ENCODE peak calls at places on chromosome 5, in nine cellular contexts. One of them, this sample, is unnamed.

GRCh38 chr5:153617190-153617589 is 126.7 kb downstream of the GRIA1 start:
- DNase-seq in NCI-H2107: no peak
- DNase-seq in dorsolateral prefrontal cortex: no peak
- DNase-seq in skeletal muscle cell: no peak
- DNase-seq in T47D: no peak
- DNase-seq in GM04504: no peak
- DNase-seq in CD8-positive, alpha-beta memory T cell: no peak
- DNase-seq in cardiac muscle cell: peak; percentile 44
- DNase-seq in NCI-H774: no peak
- DNase-seq in this sample: no peak

GRCh38 chr5:111755942-111756353 is 1.0 kb downstream of the NREP start:
- DNase-seq in skeletal muscle cell: no peak
- DNase-seq in cardiac muscle cell: peak; percentile 67
- DNase-seq in NCI-H2107: no peak
- DNase-seq in T47D: no peak
- DNase-seq in CD8-positive, alpha-beta memory T cell: no peak
- DNase-seq in dorsolateral prefrontal cortex: no peak
- DNase-seq in NCI-H774: no peak
- DNase-seq in GM04504: no peak
- DNase-seq in this sample: no peak

GRCh38 chr5:174065528-174066189 is 20.2 kb downstream of the NSG2 start:
- DNase-seq in dorsolateral prefrontal cortex: no peak
- DNase-seq in GM04504: no peak
- DNase-seq in skeletal muscle cell: no peak
- DNase-seq in NCI-H2107: no peak
- DNase-seq in NCI-H774: peak; percentile 60
- DNase-seq in T47D: no peak
- DNase-seq in CD8-positive, alpha-beta memory T cell: no peak
- DNase-seq in cardiac muscle cell: no peak
- DNase-seq in this sample: peak; percentile 41

GRCh38 chr5:60522299-60522915 is 177.6 kb downstream of the DEPDC1B start:
- DNase-seq in cardiac muscle cell: peak; percentile 61
- DNase-seq in NCI-H2107: no peak
- DNase-seq in dorsolateral prefrontal cortex: no peak
- DNase-seq in T47D: no peak
- DNase-seq in CD8-positive, alpha-beta memory T cell: no peak
- DNase-seq in skeletal muscle cell: peak; percentile 52
- DNase-seq in GM04504: no peak
- DNase-seq in NCI-H774: no peak
- DNase-seq in this sample: no peak

GRCh38 chr5:34669931-34670516 is 13.9 kb downstream of the RAI14 start:
- DNase-seq in cardiac muscle cell: no peak
- DNase-seq in T47D: no peak
- DNase-seq in dorsolateral prefrontal cortex: no peak
- DNase-seq in GM04504: no peak
- DNase-seq in CD8-positive, alpha-beta memory T cell: no peak
- DNase-seq in NCI-H774: no peak
- DNase-seq in NCI-H2107: no peak
- DNase-seq in skeletal muscle cell: no peak
- DNase-seq in this sample: no peak

GRCh38 chr5:31656806-31657205 is 17.9 kb downstream of the PDZD2 start:
- DNase-seq in CD8-positive, alpha-beta memory T cell: no peak
- DNase-seq in skeletal muscle cell: no peak
- DNase-seq in GM04504: no peak
- DNase-seq in NCI-H2107: no peak
- DNase-seq in dorsolateral prefrontal cortex: no peak
- DNase-seq in T47D: no peak
- DNase-seq in cardiac muscle cell: no peak
- DNase-seq in NCI-H774: no peak
- DNase-seq in this sample: no peak

GRCh38 chr5:80193421-80193820 is 62.4 kb downstream of the SERINC5 start:
- DNase-seq in dorsolateral prefrontal cortex: no peak
- DNase-seq in NCI-H774: peak; percentile 56
- DNase-seq in GM04504: no peak
- DNase-seq in CD8-positive, alpha-beta memory T cell: no peak
- DNase-seq in NCI-H2107: peak; percentile 16
- DNase-seq in T47D: no peak
- DNase-seq in skeletal muscle cell: no peak
- DNase-seq in cardiac muscle cell: no peak
- DNase-seq in this sample: no peak

GRCh38 chr5:129670944-129671343 is 77.0 kb upstream of the MINAR2 start:
- DNase-seq in NCI-H2107: no peak
- DNase-seq in GM04504: peak; percentile 27
- DNase-seq in CD8-positive, alpha-beta memory T cell: no peak
- DNase-seq in T47D: no peak
- DNase-seq in skeletal muscle cell: peak; percentile 60
- DNase-seq in dorsolateral prefrontal cortex: no peak
- DNase-seq in NCI-H774: no peak
- DNase-seq in cardiac muscle cell: peak; percentile 49
- DNase-seq in this sample: no peak

GRCh38 chr5:172707285-172708182 is 63.5 kb downstream of the DUSP1 start:
- DNase-seq in cardiac muscle cell: peak; percentile 75
- DNase-seq in skeletal muscle cell: peak; percentile 28
- DNase-seq in NCI-H2107: no peak
- DNase-seq in dorsolateral prefrontal cortex: peak; percentile 55
- DNase-seq in GM04504: peak; percentile 52
- DNase-seq in NCI-H774: no peak
- DNase-seq in T47D: no peak
- DNase-seq in CD8-positive, alpha-beta memory T cell: no peak
- DNase-seq in this sample: peak; percentile 18

GRCh38 chr5:78506296-78507049 is 142.1 kb downstream of the LHFPL2 start:
- DNase-seq in dorsolateral prefrontal cortex: no peak
- DNase-seq in CD8-positive, alpha-beta memory T cell: no peak
- DNase-seq in cardiac muscle cell: no peak
- DNase-seq in NCI-H2107: no peak
- DNase-seq in T47D: no peak
- DNase-seq in NCI-H774: no peak
- DNase-seq in skeletal muscle cell: no peak
- DNase-seq in GM04504: no peak
- DNase-seq in this sample: no peak

GRCh38 chr5:318931-319601 is 2.4 kb upstream of the AHRR start:
- DNase-seq in CD8-positive, alpha-beta memory T cell: no peak
- DNase-seq in GM04504: no peak
- DNase-seq in T47D: no peak
- DNase-seq in NCI-H2107: no peak
- DNase-seq in dorsolateral prefrontal cortex: no peak
- DNase-seq in skeletal muscle cell: no peak
- DNase-seq in cardiac muscle cell: no peak
- DNase-seq in NCI-H774: no peak
- DNase-seq in this sample: peak; percentile 34

GRCh38 chr5:14208071-14209021 is 65.2 kb downstream of the TRIO start:
- DNase-seq in skeletal muscle cell: peak; percentile 74
- DNase-seq in cardiac muscle cell: peak; percentile 75
- DNase-seq in NCI-H2107: no peak
- DNase-seq in GM04504: peak; percentile 56
- DNase-seq in T47D: no peak
- DNase-seq in NCI-H774: no peak
- DNase-seq in CD8-positive, alpha-beta memory T cell: no peak
- DNase-seq in dorsolateral prefrontal cortex: no peak
- DNase-seq in this sample: no peak

GRCh38 chr5:56350595-56351170 is 117.6 kb upstream of the ANKRD55 start:
- DNase-seq in NCI-H2107: no peak
- DNase-seq in GM04504: peak; percentile 60
- DNase-seq in CD8-positive, alpha-beta memory T cell: no peak
- DNase-seq in skeletal muscle cell: peak; percentile 63
- DNase-seq in dorsolateral prefrontal cortex: no peak
- DNase-seq in NCI-H774: no peak
- DNase-seq in T47D: no peak
- DNase-seq in cardiac muscle cell: peak; percentile 80
- DNase-seq in this sample: peak; percentile 2

GRCh38 chr5:169265888-169266287 is 35.1 kb downstream of the SLIT3 start:
- DNase-seq in cardiac muscle cell: no peak
- DNase-seq in NCI-H2107: no peak
- DNase-seq in NCI-H774: no peak
- DNase-seq in dorsolateral prefrontal cortex: no peak
- DNase-seq in T47D: no peak
- DNase-seq in skeletal muscle cell: no peak
- DNase-seq in GM04504: no peak
- DNase-seq in CD8-positive, alpha-beta memory T cell: no peak
- DNase-seq in this sample: no peak

GRCh38 chr5:130692766-130693165 is 472.3 kb downstream of the HINT1 start:
- DNase-seq in NCI-H774: no peak
- DNase-seq in NCI-H2107: no peak
- DNase-seq in skeletal muscle cell: peak; percentile 76
- DNase-seq in CD8-positive, alpha-beta memory T cell: no peak
- DNase-seq in GM04504: no peak
- DNase-seq in cardiac muscle cell: peak; percentile 13
- DNase-seq in T47D: no peak
- DNase-seq in dorsolateral prefrontal cortex: no peak
- DNase-seq in this sample: no peak

GRCh38 chr5:154197801-154198461 is 7.4 kb downstream of the GALNT10 start:
- DNase-seq in GM04504: no peak
- DNase-seq in NCI-H2107: peak; percentile 53
- DNase-seq in cardiac muscle cell: peak; percentile 52
- DNase-seq in skeletal muscle cell: no peak
- DNase-seq in dorsolateral prefrontal cortex: no peak
- DNase-seq in CD8-positive, alpha-beta memory T cell: peak; percentile 26
- DNase-seq in NCI-H774: peak; percentile 88
- DNase-seq in T47D: no peak
- DNase-seq in this sample: peak; percentile 90

GRCh38 chr5:36478646-36479307 is 127.6 kb upstream of the SLC1A3 start:
- DNase-seq in skeletal muscle cell: peak; percentile 49
- DNase-seq in NCI-H774: no peak
- DNase-seq in CD8-positive, alpha-beta memory T cell: no peak
- DNase-seq in GM04504: no peak
- DNase-seq in dorsolateral prefrontal cortex: no peak
- DNase-seq in T47D: no peak
- DNase-seq in cardiac muscle cell: no peak
- DNase-seq in NCI-H2107: no peak
- DNase-seq in this sample: no peak

GRCh38 chr5:82265052-82265451 is 13.1 kb downstream of the RPS23 start:
- DNase-seq in T47D: no peak
- DNase-seq in skeletal muscle cell: no peak
- DNase-seq in CD8-positive, alpha-beta memory T cell: no peak
- DNase-seq in dorsolateral prefrontal cortex: no peak
- DNase-seq in NCI-H2107: no peak
- DNase-seq in NCI-H774: no peak
- DNase-seq in GM04504: peak; percentile 28
- DNase-seq in cardiac muscle cell: peak; percentile 57
- DNase-seq in this sample: no peak

GRCh38 chr5:93407470-93407869 is 173.5 kb downstream of the NR2F1-AS1 start:
- DNase-seq in NCI-H2107: no peak
- DNase-seq in T47D: no peak
- DNase-seq in CD8-positive, alpha-beta memory T cell: no peak
- DNase-seq in skeletal muscle cell: no peak
- DNase-seq in cardiac muscle cell: no peak
- DNase-seq in NCI-H774: no peak
- DNase-seq in dorsolateral prefrontal cortex: no peak
- DNase-seq in GM04504: no peak
- DNase-seq in this sample: no peak

GRCh38 chr5:136677219-136677618 is 311.9 kb upstream of the TRPC7 start:
- DNase-seq in dorsolateral prefrontal cortex: no peak
- DNase-seq in GM04504: no peak
- DNase-seq in T47D: no peak
- DNase-seq in skeletal muscle cell: no peak
- DNase-seq in CD8-positive, alpha-beta memory T cell: no peak
- DNase-seq in NCI-H774: no peak
- DNase-seq in cardiac muscle cell: no peak
- DNase-seq in NCI-H2107: no peak
- DNase-seq in this sample: no peak

GRCh38 chr5:132979367-132979935 is 16.0 kb upstream of the AFF4 start:
- DNase-seq in T47D: no peak
- DNase-seq in NCI-H774: no peak
- DNase-seq in skeletal muscle cell: peak; percentile 7
- DNase-seq in CD8-positive, alpha-beta memory T cell: no peak
- DNase-seq in dorsolateral prefrontal cortex: no peak
- DNase-seq in NCI-H2107: no peak
- DNase-seq in GM04504: no peak
- DNase-seq in cardiac muscle cell: no peak
- DNase-seq in this sample: no peak

This sample was measured in DMS153.